ENCODE peak calls at places on chromosomes 1 and 21, in seven cellular contexts. F, P, J, D, Y, L and O are unnamed samples.

GRCh38 chr1:230350208-230350921 is 75.8 kb downstream of the PGBD5 start:
- DNase-seq in P (no peak), F (no peak), J (peak), L (no peak), D (no peak), Y (peak), O (peak)

GRCh38 chr1:110218739-110219138 is 8.6 kb downstream of the KCNC4 start:
- DNase-seq in J (no peak), F (no peak), P (no peak), D (peak), Y (no peak), L (no peak), O (no peak)

GRCh38 chr1:119564548-119564947 is 57.5 kb downstream of the HSD3B1 start:
- DNase-seq in F (no peak), D (no peak), Y (no peak), L (no peak), P (no peak), J (no peak), O (no peak)

GRCh38 chr1:48676376-48676775 is 100.3 kb downstream of the BEND5 start:
- DNase-seq in D (no peak), Y (no peak), L (no peak), J (no peak), F (no peak), P (no peak), O (no peak)

GRCh38 chr1:190754769-190755168 is 277.1 kb upstream of the BRINP3 start:
- DNase-seq in L (no peak), F (peak), P (no peak), D (no peak), J (no peak), Y (no peak), O (no peak)

GRCh38 chr1:24914226-24915069 is 15.6 kb downstream of the RUNX3 start:
- DNase-seq in L (no peak), Y (no peak), P (peak), J (no peak), D (no peak), F (no peak), O (peak)

GRCh38 chr1:104132386-104132973 is 382.8 kb downstream of the AMY1C start:
- DNase-seq in J (no peak), Y (no peak), F (no peak), P (no peak), L (peak), D (no peak), O (peak)

GRCh38 chr1:95002657-95003432 is 69.9 kb downstream of the ALG14 start:
- DNase-seq in L (no peak), D (no peak), F (no peak), P (no peak), J (no peak), Y (peak), O (no peak)

GRCh38 chr1:165279831-165280351 is 76.6 kb downstream of the LMX1A start:
- DNase-seq in D (no peak), Y (no peak), F (no peak), J (no peak), L (no peak), P (no peak), O (no peak)

GRCh38 chr1:169113613-169114119 is 7.2 kb downstream of the ATP1B1 start:
- DNase-seq in D (no peak), Y (no peak), P (peak), L (peak), J (no peak), F (no peak), O (peak)

GRCh38 chr1:206663832-206664652 is 20.7 kb upstream of the MAPKAPK2 start:
- DNase-seq in D (peak), Y (peak), L (peak), P (peak), F (no peak), J (peak), O (peak)

GRCh38 chr1:205061665-205062069 is 18.7 kb downstream of the CNTN2 start:
- DNase-seq in F (peak), Y (peak), P (peak), J (peak), L (peak), D (peak), O (peak)

DNA sequence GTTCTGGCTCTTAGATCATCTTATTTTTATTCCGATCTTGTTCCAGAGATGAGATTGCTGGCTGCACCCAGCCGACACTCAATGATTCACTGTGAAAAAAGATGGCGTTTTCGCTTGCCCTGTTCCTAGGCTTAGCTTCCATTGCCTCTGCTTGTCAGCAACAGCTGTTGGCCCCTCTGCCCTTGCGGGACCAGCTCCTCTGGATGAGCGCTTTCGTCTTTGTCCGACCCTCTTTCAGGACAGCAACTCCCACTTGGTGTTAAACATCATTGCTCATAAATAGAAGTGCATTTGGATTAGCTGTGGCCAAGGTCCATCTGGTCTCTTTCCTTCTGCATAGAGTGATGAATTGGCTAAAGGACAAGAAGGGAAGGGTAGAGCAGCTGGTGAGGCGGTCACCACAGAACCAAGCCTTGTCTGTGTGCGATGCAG is 43.5 kb upstream of the SCCPDH start:
- DNase-seq in D (no peak), F (no peak), L (no peak), J (no peak), P (no peak), Y (no peak), O (no peak)
- H3K27ac ChIP-seq in D (no peak), F (no peak), L (no peak), J (no peak), P (no peak), Y (peak), O (no peak)

DNA sequence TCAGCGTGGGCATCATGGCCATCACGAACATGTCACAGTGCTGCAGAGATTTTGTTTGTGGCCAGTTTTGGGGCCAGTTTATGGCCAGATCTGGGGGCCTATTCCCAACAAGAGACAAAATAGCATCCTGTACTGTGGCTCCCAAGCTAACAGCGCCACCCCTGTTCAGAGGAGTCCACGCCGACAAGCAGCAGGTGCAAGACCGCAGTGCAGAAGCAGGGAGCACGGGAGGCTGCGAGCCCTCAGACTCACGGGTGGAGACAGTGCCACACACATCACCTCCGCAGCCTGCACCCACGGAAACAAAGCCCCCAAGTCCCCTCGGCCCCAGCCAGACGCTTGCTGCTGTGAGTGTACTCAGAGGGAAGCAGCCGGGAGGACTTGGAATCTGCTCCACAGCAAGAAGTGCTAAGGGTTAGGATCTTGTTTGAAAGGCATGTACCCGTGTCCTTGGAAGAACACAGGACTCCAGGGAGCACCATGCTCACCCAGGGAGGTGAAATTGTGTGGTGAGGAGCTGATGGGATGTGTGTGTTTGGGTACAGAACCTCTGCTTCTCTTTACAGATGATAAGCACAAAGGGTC is 7.1 kb downstream of the TCP10L start:
- DNase-seq in P (no peak), L (peak), J (no peak), Y (no peak), D (peak), F (no peak), O (peak)
- TF ChIP-seq CTCF in P (peak), L (peak), J (no peak), Y (no peak), D (peak), F (no peak), O (peak)

GRCh38 chr1:184162266-184162665 is 110.7 kb downstream of the TSEN15 start:
- DNase-seq in P (no peak), L (no peak), Y (peak), D (no peak), J (peak), F (no peak), O (peak)
- H3K27ac ChIP-seq in P (no peak), L (no peak), Y (no peak), D (no peak), J (no peak), F (no peak), O (no peak)

GRCh38 chr1:44236873-44237272 is 23.6 kb downstream of the DMAP1 start:
- DNase-seq in D (no peak), F (no peak), L (no peak), Y (no peak), J (no peak), P (no peak), O (no peak)

GRCh38 chr1:44237721-44238457 is 24.6 kb downstream of the DMAP1 start:
- DNase-seq in D (peak), L (peak), J (no peak), Y (no peak), P (peak), F (no peak), O (peak)

GRCh38 chr1:44233593-44233992 is 20.3 kb downstream of the DMAP1 start:
- DNase-seq in L (no peak), Y (no peak), D (no peak), F (no peak), P (no peak), J (no peak), O (no peak)

GRCh38 chr1:44238651-44239050 is 25.4 kb downstream of the DMAP1 start:
- DNase-seq in Y (no peak), P (no peak), J (no peak), L (no peak), D (no peak), F (no peak), O (no peak)

DNA sequence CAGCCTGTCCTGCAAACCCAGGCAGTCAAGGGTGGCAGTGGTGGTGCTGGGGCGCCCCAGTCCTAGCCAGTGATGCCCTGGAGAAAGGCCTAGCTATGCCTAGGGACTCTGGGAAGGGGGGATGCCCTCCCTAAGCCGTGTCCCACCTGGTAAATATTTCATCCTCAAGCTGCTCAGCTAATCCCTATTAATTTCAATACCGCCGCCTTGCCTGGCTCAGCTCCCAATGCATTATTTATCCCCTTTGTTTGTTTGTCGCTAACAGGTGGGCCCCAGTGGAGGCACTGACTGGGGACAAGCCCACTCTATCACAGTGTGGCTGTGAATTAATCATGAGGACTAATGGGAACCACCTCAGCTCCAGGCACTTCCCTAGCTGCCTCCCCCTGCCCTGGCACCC is 22.5 kb downstream of the DMAP1 start:
- DNase-seq in P (no peak), D (no peak), F (no peak), J (no peak), L (no peak), Y (no peak), O (no peak)
- TF ChIP-seq CTCF in P (no peak), D (no peak), F (no peak), J (no peak), L (no peak), Y (no peak), O (no peak)

GRCh38 chr1:220710333-220710732 is 20.2 kb downstream of the C1orf115 start:
- DNase-seq in P (no peak), D (no peak), L (no peak), J (no peak), Y (no peak), F (no peak), O (no peak)

GRCh38 chr1:220706921-220707559 is 16.9 kb downstream of the C1orf115 start:
- DNase-seq in L (no peak), D (no peak), J (no peak), F (no peak), P (no peak), Y (no peak), O (no peak)

GRCh38 chr1:220708244-220708643 is 18.1 kb downstream of the C1orf115 start:
- DNase-seq in L (no peak), D (no peak), F (no peak), P (no peak), J (no peak), Y (no peak), O (no peak)

GRCh38 chr1:220708929-220709801 is 19.0 kb downstream of the C1orf115 start:
- DNase-seq in J (no peak), D (no peak), F (no peak), L (no peak), P (no peak), Y (no peak), O (no peak)

GRCh38 chr1:220711086-220711809 is 21.1 kb downstream of the C1orf115 start:
- DNase-seq in D (no peak), Y (no peak), J (no peak), F (no peak), P (no peak), L (no peak), O (no peak)
- H3K27ac ChIP-seq in D (no peak), Y (no peak), J (no peak), F (no peak), P (no peak), L (no peak), O (no peak)

DNA sequence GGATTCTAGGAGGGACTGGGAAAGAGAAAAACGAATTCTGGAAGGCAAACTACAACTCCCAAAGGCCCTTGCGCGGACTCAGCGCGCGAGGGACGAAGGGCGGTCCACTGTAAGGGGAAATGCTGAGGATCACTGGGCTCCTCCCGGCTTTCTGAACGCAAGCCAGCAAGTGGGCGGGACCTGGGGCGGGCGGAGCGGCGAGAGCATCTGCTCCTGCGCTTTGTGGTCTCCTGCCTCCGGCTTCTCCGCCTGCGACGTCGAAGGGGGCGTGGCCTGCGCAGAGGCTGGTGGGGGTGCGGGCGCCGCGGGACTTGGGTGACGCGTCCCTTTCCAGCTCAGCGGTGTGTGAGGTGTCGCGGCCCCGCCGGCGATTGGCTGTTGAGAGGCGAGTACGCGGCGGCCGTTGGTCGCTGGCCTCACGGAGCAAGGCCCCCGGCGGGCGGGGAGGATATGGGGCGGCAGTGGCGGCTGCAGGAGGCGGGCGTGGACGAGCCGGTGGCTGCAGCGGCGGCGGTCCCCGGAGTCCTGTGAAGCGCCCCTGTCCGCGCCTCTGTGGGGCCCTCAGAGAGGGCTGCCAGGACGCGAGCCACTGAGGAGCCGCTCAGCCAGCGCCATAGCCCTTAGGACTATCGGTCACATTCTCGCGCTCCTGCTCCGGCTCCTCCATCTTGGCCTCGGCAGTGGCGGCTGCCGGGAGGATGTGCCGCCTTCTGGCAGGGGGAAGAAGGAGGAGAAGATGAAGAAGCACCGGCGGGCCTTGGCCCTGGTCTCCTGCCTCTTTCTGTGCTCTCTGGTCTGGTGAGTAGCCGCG is at the start of gene SUCO:
- DNase-seq in P (peak), L (peak), J (peak), F (peak), Y (peak), D (peak), O (peak)
- TF ChIP-seq CTCF in P (peak), L (no peak), J (no peak), F (no peak), Y (no peak), D (no peak), O (peak)

GRCh38 chr1:153919879-153920852 is 2.6 kb downstream of the GATAD2B start:
- DNase-seq in L (peak), F (no peak), P (no peak), J (no peak), Y (no peak), D (peak), O (peak)
- H3K27ac ChIP-seq in L (peak), F (peak), P (no peak), J (peak), Y (peak), D (peak), O (peak)

GRCh38 chr1:3012511-3013291 is 8.6 kb upstream of the ACTRT2 start:
- DNase-seq in D (peak), J (peak), P (no peak), L (peak), F (no peak), Y (peak), O (no peak)
- TF ChIP-seq CTCF in D (peak), J (peak), P (peak), L (peak), F (no peak), Y (peak), O (peak)